ENCODE peak calls at places on chromosomes 7 and 10, in four cellular contexts. D is H9, E is mesothelial cell of epicardium, I is spleen. U is an unnamed sample.

GRCh38 chr7:17304926-17305325 is 6.5 kb downstream of the AHR start:
- DNase-seq in D (no peak), E (no peak), I (no peak), U (no peak)

GRCh38 chr7:141097430-141097829 is 23.6 kb downstream of the TMEM178B start:
- DNase-seq in D (no peak), E (no peak), I (no peak), U (no peak)

GRCh38 chr7:38311329-38311937 is 38.0 kb upstream of the TARP start:
- DNase-seq in D (no peak), E (no peak), I (peak), U (no peak)

GRCh38 chr7:75937958-75938786 is 23.2 kb downstream of the POR start:
- DNase-seq in D (no peak), E (no peak), I (no peak), U (peak)

GRCh38 chr7:112080441-112080840 is 125.8 kb downstream of the DOCK4 start:
- DNase-seq in D (no peak), E (no peak), I (no peak), U (no peak)

GRCh38 chr7:72072901-72073300 is 339.2 kb downstream of the CALN1 start:
- DNase-seq in D (no peak), E (no peak), I (no peak), U (no peak)

GRCh38 chr10:26700884-26701630 is 3.6 kb downstream of the PDSS1 start:
- DNase-seq in D (no peak), E (no peak), I (no peak), U (no peak)

GRCh38 chr10:102644646-102645387 is 538 bp downstream of the TRIM8 start:
- DNase-seq in D (peak), E (peak), I (peak), U (peak)

GRCh38 chr10:69644658-69645295 is 14.7 kb downstream of the FAM241B start:
- DNase-seq in D (peak), E (peak), I (peak), U (no peak)

GRCh38 chr10:30527623-30528426 is 93.8 kb downstream of the MAP3K8 start:
- DNase-seq in D (no peak), E (no peak), I (no peak), U (no peak)

GRCh38 chr10:81546243-81546642 is 328.8 kb upstream of the NRG3 start:
- DNase-seq in D (no peak), E (no peak), I (no peak), U (no peak)

GRCh38 chr10:132965411-132966057 is 23.2 kb upstream of the CFAP46 start:
- DNase-seq in D (no peak), E (no peak), I (no peak), U (no peak)

GRCh38 chr10:77592946-77593636 is 44.5 kb downstream of the KCNMA1 start:
- DNase-seq in D (no peak), E (no peak), I (peak), U (peak)

GRCh38 chr10:51092402-51092801 is 18.1 kb downstream of the PRKG1 start:
- DNase-seq in D (no peak), E (no peak), I (no peak), U (no peak)

GRCh38 chr10:35635576-35635975 is 6.5 kb downstream of the FZD8 start:
- DNase-seq in D (peak), E (peak), I (no peak), U (no peak)

GRCh38 chr10:110642980-110643655 is 1.0 kb upstream of the RBM20 start:
- DNase-seq in D (peak), E (peak), I (no peak), U (no peak)

GRCh38 chr7:16369851-16370250 is 51.5 kb downstream of the CRPPA start:
- DNase-seq in D (no peak), E (no peak), I (no peak), U (no peak)

GRCh38 chr10:118500477-118501104 is 94.9 kb downstream of the PRLHR start:
- DNase-seq in D (no peak), E (no peak), I (no peak), U (no peak)

GRCh38 chr7:106277976-106278375 is 6.8 kb downstream of the NAMPT start:
- DNase-seq in D (no peak), E (no peak), I (no peak), U (no peak)

GRCh38 chr7:6164491-6164890 is 107.9 kb downstream of the CYTH3 start:
- DNase-seq in D (peak), E (no peak), I (no peak), U (no peak)

U was measured in omental fat pad.